ENCODE peak calls at places on chromosome 20, in seven cellular contexts. T, U, L, P, V, M and I are unnamed samples.

GRCh38 chr20:24672886-24673677 is 203.7 kb downstream of the SYNDIG1 start:
- DNase-seq in T (no peak), U (no peak), L (peak; percentile 60), P (peak; percentile 89), V (peak; percentile 87), M (peak; percentile 61), I (no peak)

GRCh38 chr20:34948030-34948429 is 7.6 kb downstream of the GSS start:
- DNase-seq in T (no peak), U (no peak), L (no peak), P (peak; percentile 36), V (no peak), M (no peak), I (no peak)

GRCh38 chr20:22579711-22580697 is 4.4 kb downstream of the FOXA2 start:
- DNase-seq in T (no peak), U (no peak), L (no peak), P (no peak), V (no peak), M (no peak), I (no peak)

GRCh38 chr20:63502671-63503172 is 3.8 kb upstream of the EEF1A2 start:
- DNase-seq in T (no peak), U (no peak), L (no peak), P (no peak), V (no peak), M (no peak), I (no peak)

GRCh38 chr20:19976595-19977372 is 40.4 kb upstream of the NAA20 start:
- DNase-seq in T (peak; percentile 68), U (no peak), L (peak; percentile 87), P (peak; percentile 73), V (no peak), M (peak; percentile 88), I (no peak)

GRCh38 chr20:18853946-18854646 is 40.5 kb downstream of the SCP2D1 start:
- DNase-seq in T (no peak), U (no peak), L (no peak), P (no peak), V (no peak), M (no peak), I (no peak)

GRCh38 chr20:14865731-14866130 is 528.3 kb upstream of the FLRT3 start:
- DNase-seq in T (no peak), U (no peak), L (no peak), P (no peak), V (no peak), M (no peak), I (no peak)

GRCh38 chr20:11373391-11373790 is 544.3 kb upstream of the BTBD3 start:
- DNase-seq in T (no peak), U (peak; percentile 61), L (no peak), P (no peak), V (no peak), M (no peak), I (no peak)

GRCh38 chr20:61118429-61119224 is 133.4 kb upstream of the CDH4 start:
- DNase-seq in T (no peak), U (no peak), L (no peak), P (peak; percentile 21), V (no peak), M (no peak), I (no peak)

GRCh38 chr20:60447703-60448102 is 489.5 kb downstream of the CDH26 start:
- DNase-seq in T (no peak), U (no peak), L (no peak), P (no peak), V (no peak), M (no peak), I (no peak)

GRCh38 chr20:10137533-10137932 is 81.1 kb upstream of the SNAP25 start:
- DNase-seq in T (no peak), U (no peak), L (no peak), P (no peak), V (no peak), M (no peak), I (no peak)